ENCODE peak calls at places on chromosomes 11 and 22, in five cellular contexts. D is H9; I is fibroblast of the conjunctiva; R is naive B cell; U is natural killer cell treated with Interleukin-12 subunit alpha and Interleukin-12 subunit beta and Interleukin-15 and Interleukin-18, amount 100 ng/mL, for 72 hours. H is an unnamed sample.

GRCh38 chr22:35971418-35972119 is 57.1 kb downstream of the RBFOX2 start:
- DNase-seq in D (no peak), I (peak), R (no peak), U (no peak), H (no peak)

GRCh38 chr11:76764941-76765340 is 18.2 kb upstream of the TSKU start:
- DNase-seq in D (no peak), I (no peak), R (no peak), U (peak), H (no peak)

GRCh38 chr11:10730151-10730550 is 20.9 kb upstream of the CTR9 start:
- DNase-seq in D (no peak), I (no peak), R (no peak), U (no peak), H (no peak)

GRCh38 chr11:84721561-84721961 is 905.6 kb downstream of the DLG2 start:
- DNase-seq in D (no peak), I (no peak), R (no peak), U (no peak), H (peak)

GRCh38 chr22:47129902-47130301 is 367.5 kb downstream of the TBC1D22A start:
- DNase-seq in D (no peak), I (no peak), R (no peak), U (peak), H (no peak)

GRCh38 chr11:65703846-65704245 is 8.2 kb upstream of the KAT5 start:
- DNase-seq in D (no peak), I (no peak), R (no peak), U (no peak), H (no peak)

GRCh38 chr11:73271936-73272679 is at the start of gene P2RY6:
- DNase-seq in D (peak), I (no peak), R (no peak), U (peak), H (no peak)

GRCh38 chr11:128868851-128869671 is 2.0 kb upstream of the KCNJ1 start:
- DNase-seq in D (no peak), I (no peak), R (no peak), U (no peak), H (no peak)

GRCh38 chr22:47618180-47618579 is 855.7 kb downstream of the TBC1D22A start:
- DNase-seq in D (no peak), I (no peak), R (no peak), U (no peak), H (no peak)

GRCh38 chr22:42803454-42803853 is 53.6 kb downstream of the ARFGAP3 start:
- DNase-seq in D (peak), I (no peak), R (no peak), U (no peak), H (no peak)

GRCh38 chr11:103266167-103266831 is 157.1 kb downstream of the DYNC2H1 start:
- DNase-seq in D (no peak), I (no peak), R (no peak), U (no peak), H (no peak)

GRCh38 chr11:64358907-64359711 is at the start of gene RPS6KA4:
- DNase-seq in D (no peak), I (no peak), R (peak), U (peak), H (peak)

GRCh38 chr11:124543145-124543544 is 309 bp downstream of the OR8B12 start:
- DNase-seq in D (no peak), I (no peak), R (no peak), U (no peak), H (no peak)

GRCh38 chr11:45267660-45268340 is 18.3 kb downstream of the SYT13 start:
- DNase-seq in D (no peak), I (no peak), R (no peak), U (no peak), H (no peak)

GRCh38 chr11:131683131-131683530 is 312.7 kb downstream of the NTM start:
- DNase-seq in D (peak), I (no peak), R (no peak), U (no peak), H (no peak)

GRCh38 chr11:133905677-133906156 is 51.1 kb downstream of the IGSF9B start:
- DNase-seq in D (no peak), I (no peak), R (no peak), U (no peak), H (no peak)

GRCh38 chr11:21260101-21260500 is 590.7 kb downstream of the NELL1 start:
- DNase-seq in D (no peak), I (no peak), R (no peak), U (no peak), H (no peak)

GRCh38 chr11:78138694-78139421 is 568 bp downstream of the ALG8 start:
- DNase-seq in D (no peak), I (no peak), R (no peak), U (no peak), H (peak)

GRCh38 chr11:45182902-45183301 is 36.5 kb downstream of the PRDM11 start:
- DNase-seq in D (peak), I (no peak), R (no peak), U (no peak), H (peak)

GRCh38 chr11:86388198-86388597 is 13.5 kb downstream of the CCDC81 start:
- DNase-seq in D (no peak), I (no peak), R (no peak), U (no peak), H (no peak)

GRCh38 chr22:29145321-29146072 is 60.2 kb upstream of the EMID1 start:
- DNase-seq in D (no peak), I (no peak), R (no peak), U (no peak), H (no peak)

GRCh38 chr11:132427611-132428010 is 1057.2 kb downstream of the NTM start:
- DNase-seq in D (no peak), I (no peak), R (no peak), U (no peak), H (no peak)

GRCh38 chr22:38792833-38793232 is 1.1 kb downstream of the DNAL4 start:
- DNase-seq in D (no peak), I (no peak), R (no peak), U (no peak), H (no peak)

GRCh38 chr11:133945087-133945974 is 11.4 kb downstream of the IGSF9B start:
- DNase-seq in D (no peak), I (no peak), R (no peak), U (peak), H (no peak)

GRCh38 chr11:115066111-115066660 is 387.9 kb downstream of the NXPE2 start:
- DNase-seq in D (no peak), I (no peak), R (no peak), U (no peak), H (no peak)

GRCh38 chr11:587978-588380 is 11.7 kb downstream of the PHRF1 start:
- DNase-seq in D (no peak), I (no peak), R (no peak), U (no peak), H (no peak)

GRCh38 chr11:125995313-125995712 is 49.5 kb downstream of the VSIG10L2 start:
- DNase-seq in D (no peak), I (no peak), R (no peak), U (no peak), H (no peak)

GRCh38 chr11:67416416-67417335 is 1.2 kb downstream of the CARNS1 start:
- DNase-seq in D (no peak), I (no peak), R (peak), U (no peak), H (peak)

GRCh38 chr11:92826136-92826535 is 143.3 kb upstream of the MTNR1B start:
- DNase-seq in D (no peak), I (no peak), R (no peak), U (no peak), H (no peak)

GRCh38 chr22:20087319-20088262 is 7.5 kb downstream of the DGCR8 start:
- DNase-seq in D (no peak), I (no peak), R (no peak), U (peak), H (no peak)

GRCh38 chr11:70226967-70227366 is 23.9 kb downstream of the FADD start:
- DNase-seq in D (peak), I (no peak), R (no peak), U (no peak), H (no peak)

GRCh38 chr11:128291835-128292234 is 295.5 kb downstream of the ETS1 start:
- DNase-seq in D (no peak), I (no peak), R (peak), U (no peak), H (peak)

GRCh38 chr11:47494996-47495855 is 46.3 kb upstream of the RAPSN start:
- DNase-seq in D (no peak), I (peak), R (no peak), U (no peak), H (no peak)

GRCh38 chr11:35664977-35665441 is 2.4 kb downstream of the TRIM44 start:
- DNase-seq in D (no peak), I (no peak), R (no peak), U (no peak), H (no peak)

GRCh38 chr11:74322667-74323066 is 11.2 kb upstream of the P4HA3 start:
- DNase-seq in D (no peak), I (no peak), R (no peak), U (no peak), H (no peak)

H was measured in NAMALWA.